ENCODE peak calls at places on chromosomes 3 and 15, in seven cellular contexts. One of them, this sample, is unnamed.

GRCh38 chr15:52218816-52219215 is 27.6 kb upstream of the GNB5 start:
- DNase-seq in activated T-cell treated with anti-CD3 and anti-CD28 coated beads, Interleukin-2, amount 50 U/mL, for 48 hours: no peak
- DNase-seq in HT-29: no peak
- DNase-seq in kidney tubule cell: no peak
- DNase-seq in endothelial cell: no peak
- DNase-seq in activated CD8-positive, alpha-beta memory T cell treated with anti-CD3 and anti-CD28 coated beads for 48 hours: no peak
- DNase-seq in foreskin fibroblast: no peak
- DNase-seq in this sample: no peak

GRCh38 chr3:196165850-196166249 is 45.4 kb downstream of the ZDHHC19 start:
- DNase-seq in activated T-cell treated with anti-CD3 and anti-CD28 coated beads, Interleukin-2, amount 50 U/mL, for 48 hours: no peak
- DNase-seq in HT-29: no peak
- DNase-seq in kidney tubule cell: no peak
- DNase-seq in endothelial cell: no peak
- DNase-seq in activated CD8-positive, alpha-beta memory T cell treated with anti-CD3 and anti-CD28 coated beads for 48 hours: no peak
- DNase-seq in foreskin fibroblast: no peak
- DNase-seq in this sample: no peak

GRCh38 chr15:79154491-79155182 is 64.1 kb upstream of the RASGRF1 start:
- DNase-seq in activated T-cell treated with anti-CD3 and anti-CD28 coated beads, Interleukin-2, amount 50 U/mL, for 48 hours: no peak
- DNase-seq in HT-29: no peak
- DNase-seq in kidney tubule cell: peak; percentile 32
- DNase-seq in endothelial cell: no peak
- DNase-seq in activated CD8-positive, alpha-beta memory T cell treated with anti-CD3 and anti-CD28 coated beads for 48 hours: no peak
- DNase-seq in foreskin fibroblast: no peak
- DNase-seq in this sample: no peak

GRCh38 chr3:169362261-169362660 is 301.3 kb downstream of the MECOM start:
- DNase-seq in activated T-cell treated with anti-CD3 and anti-CD28 coated beads, Interleukin-2, amount 50 U/mL, for 48 hours: no peak
- DNase-seq in HT-29: peak; percentile 77
- DNase-seq in kidney tubule cell: peak; percentile 40
- DNase-seq in endothelial cell: no peak
- DNase-seq in activated CD8-positive, alpha-beta memory T cell treated with anti-CD3 and anti-CD28 coated beads for 48 hours: no peak
- DNase-seq in foreskin fibroblast: peak; percentile 9
- DNase-seq in this sample: peak; percentile 5

GRCh38 chr3:53809267-53809666 is 37.0 kb downstream of the CHDH start:
- DNase-seq in activated T-cell treated with anti-CD3 and anti-CD28 coated beads, Interleukin-2, amount 50 U/mL, for 48 hours: no peak
- DNase-seq in HT-29: no peak
- DNase-seq in kidney tubule cell: no peak
- DNase-seq in endothelial cell: no peak
- DNase-seq in activated CD8-positive, alpha-beta memory T cell treated with anti-CD3 and anti-CD28 coated beads for 48 hours: no peak
- DNase-seq in foreskin fibroblast: no peak
- DNase-seq in this sample: no peak

GRCh38 chr3:66472313-66473134 is 28.3 kb downstream of the LRIG1 start:
- DNase-seq in activated T-cell treated with anti-CD3 and anti-CD28 coated beads, Interleukin-2, amount 50 U/mL, for 48 hours: peak; percentile 76
- DNase-seq in HT-29: no peak
- DNase-seq in kidney tubule cell: peak; percentile 85
- DNase-seq in endothelial cell: no peak
- DNase-seq in activated CD8-positive, alpha-beta memory T cell treated with anti-CD3 and anti-CD28 coated beads for 48 hours: no peak
- DNase-seq in foreskin fibroblast: peak; percentile 66
- DNase-seq in this sample: peak; percentile 83

GRCh38 chr3:147361671-147362420 is 44.5 kb downstream of the ZIC4 start:
- DNase-seq in activated T-cell treated with anti-CD3 and anti-CD28 coated beads, Interleukin-2, amount 50 U/mL, for 48 hours: peak; percentile 65
- DNase-seq in HT-29: peak; percentile 85
- DNase-seq in kidney tubule cell: peak; percentile 30
- DNase-seq in endothelial cell: peak; percentile 87
- DNase-seq in activated CD8-positive, alpha-beta memory T cell treated with anti-CD3 and anti-CD28 coated beads for 48 hours: peak; percentile 33
- DNase-seq in foreskin fibroblast: peak; percentile 32
- DNase-seq in this sample: no peak

GRCh38 chr15:42069496-42070275 is 24.7 kb downstream of the PLA2G4D start:
- DNase-seq in activated T-cell treated with anti-CD3 and anti-CD28 coated beads, Interleukin-2, amount 50 U/mL, for 48 hours: peak; percentile 3
- DNase-seq in HT-29: no peak
- DNase-seq in kidney tubule cell: no peak
- DNase-seq in endothelial cell: no peak
- DNase-seq in activated CD8-positive, alpha-beta memory T cell treated with anti-CD3 and anti-CD28 coated beads for 48 hours: no peak
- DNase-seq in foreskin fibroblast: no peak
- DNase-seq in this sample: no peak

GRCh38 chr15:100111103-100112060 is 230.4 kb downstream of the ADAMTS17 start:
- DNase-seq in activated T-cell treated with anti-CD3 and anti-CD28 coated beads, Interleukin-2, amount 50 U/mL, for 48 hours: peak; percentile 61
- DNase-seq in HT-29: peak; percentile 63
- DNase-seq in kidney tubule cell: peak; percentile 70
- DNase-seq in endothelial cell: no peak
- DNase-seq in activated CD8-positive, alpha-beta memory T cell treated with anti-CD3 and anti-CD28 coated beads for 48 hours: peak; percentile 17
- DNase-seq in foreskin fibroblast: peak; percentile 24
- DNase-seq in this sample: peak; percentile 51

GRCh38 chr15:43093026-43093425 is 12.8 kb downstream of the UBR1 start:
- DNase-seq in activated T-cell treated with anti-CD3 and anti-CD28 coated beads, Interleukin-2, amount 50 U/mL, for 48 hours: no peak
- DNase-seq in HT-29: no peak
- DNase-seq in kidney tubule cell: no peak
- DNase-seq in endothelial cell: no peak
- DNase-seq in activated CD8-positive, alpha-beta memory T cell treated with anti-CD3 and anti-CD28 coated beads for 48 hours: no peak
- DNase-seq in foreskin fibroblast: peak; percentile 25
- DNase-seq in this sample: peak; percentile 68

GRCh38 chr15:67146214-67146613 is 80.8 kb downstream of the SMAD3 start:
- DNase-seq in activated T-cell treated with anti-CD3 and anti-CD28 coated beads, Interleukin-2, amount 50 U/mL, for 48 hours: no peak
- DNase-seq in HT-29: peak; percentile 61
- DNase-seq in kidney tubule cell: no peak
- DNase-seq in endothelial cell: no peak
- DNase-seq in activated CD8-positive, alpha-beta memory T cell treated with anti-CD3 and anti-CD28 coated beads for 48 hours: no peak
- DNase-seq in foreskin fibroblast: peak; percentile 60
- DNase-seq in this sample: peak; percentile 81

GRCh38 chr15:54841906-54842305 is 354.8 kb downstream of the RSL24D1 start:
- DNase-seq in activated T-cell treated with anti-CD3 and anti-CD28 coated beads, Interleukin-2, amount 50 U/mL, for 48 hours: no peak
- DNase-seq in HT-29: no peak
- DNase-seq in kidney tubule cell: no peak
- DNase-seq in endothelial cell: no peak
- DNase-seq in activated CD8-positive, alpha-beta memory T cell treated with anti-CD3 and anti-CD28 coated beads for 48 hours: no peak
- DNase-seq in foreskin fibroblast: no peak
- DNase-seq in this sample: no peak

GRCh38 chr3:49721861-49722781 is 1.6 kb downstream of the GMPPB start:
- DNase-seq in activated T-cell treated with anti-CD3 and anti-CD28 coated beads, Interleukin-2, amount 50 U/mL, for 48 hours: no peak
- DNase-seq in HT-29: no peak
- DNase-seq in kidney tubule cell: no peak
- DNase-seq in endothelial cell: no peak
- DNase-seq in activated CD8-positive, alpha-beta memory T cell treated with anti-CD3 and anti-CD28 coated beads for 48 hours: no peak
- DNase-seq in foreskin fibroblast: no peak
- DNase-seq in this sample: no peak

GRCh38 chr3:7779331-7779730 is 722.3 kb upstream of the LMCD1 start:
- DNase-seq in activated T-cell treated with anti-CD3 and anti-CD28 coated beads, Interleukin-2, amount 50 U/mL, for 48 hours: no peak
- DNase-seq in HT-29: no peak
- DNase-seq in kidney tubule cell: peak; percentile 31
- DNase-seq in endothelial cell: no peak
- DNase-seq in activated CD8-positive, alpha-beta memory T cell treated with anti-CD3 and anti-CD28 coated beads for 48 hours: no peak
- DNase-seq in foreskin fibroblast: no peak
- DNase-seq in this sample: no peak